ENCODE peak calls at places on chromosomes 13 and 19, in six cellular contexts. Z is IMR-90, Q is endothelial cell, G is psoas muscle, I is neural progenitor cell, W is dorsolateral prefrontal cortex. N is an unnamed sample.

GRCh38 chr19:57099199-57099661 is 20.6 kb upstream of the USP29 start:
- DNase-seq in W (peak), G (peak), Z (peak), Q (peak), I (peak), N (no peak)

GRCh38 chr19:45866400-45867176 is 2.5 kb downstream of the FOXA3 start:
- DNase-seq in W (no peak), Q (no peak), Z (no peak), G (no peak), I (no peak), N (no peak)

GRCh38 chr19:13083627-13084026 is 19.0 kb downstream of the LYL1 start:
- DNase-seq in Q (no peak), I (no peak), Z (no peak), W (peak), G (no peak), N (no peak)

GRCh38 chr19:48853483-48853882 is 14.9 kb downstream of the PLEKHA4 start:
- DNase-seq in W (no peak), G (no peak), Q (no peak), I (no peak), Z (no peak), N (no peak)

GRCh38 chr19:49150944-49151243 is 4.3 kb downstream of the HRC start:
- DNase-seq in Z (no peak), G (no peak), Q (no peak), I (no peak), W (no peak), N (no peak)

GRCh38 chr13:38766799-38767198 is 79.9 kb downstream of the FREM2 start:
- DNase-seq in Q (no peak), Z (no peak), I (no peak), G (no peak), W (no peak), N (no peak)

GRCh38 chr19:40806385-40807146 is 7.6 kb downstream of the EGLN2 start:
- DNase-seq in G (peak), Q (peak), Z (peak), I (peak), W (peak), N (peak)

GRCh38 chr13:27199691-27200090 is 28.1 kb upstream of the USP12 start:
- DNase-seq in W (no peak), Z (no peak), Q (no peak), I (no peak), G (no peak), N (no peak)

GRCh38 chr19:35290381-35291135 is 1.4 kb upstream of the MAG start:
- DNase-seq in Q (no peak), W (peak), Z (no peak), I (no peak), G (no peak), N (no peak)

GRCh38 chr13:110164706-110165105 is 142.3 kb downstream of the COL4A1 start:
- DNase-seq in I (no peak), Q (no peak), W (no peak), G (no peak), Z (no peak), N (no peak)

GRCh38 chr13:101416181-101417042 is at the start of gene NALCN:
- DNase-seq in Z (no peak), G (peak), I (peak), Q (peak), W (peak), N (peak)

GRCh38 chr13:73429691-73430090 is 370.9 kb downstream of the KLF5 start:
- DNase-seq in G (no peak), I (no peak), Z (peak), W (no peak), Q (no peak), N (no peak)

GRCh38 chr19:56942749-56943148 is 102.2 kb upstream of the PEG3 start:
- DNase-seq in Z (no peak), Q (peak), G (peak), I (peak), W (no peak), N (peak)

GRCh38 chr13:29484796-29485195 is 110.7 kb downstream of the SLC7A1 start:
- DNase-seq in W (no peak), Q (no peak), I (no peak), G (no peak), Z (no peak), N (no peak)

GRCh38 chr19:18847516-18848463 is 16.0 kb downstream of the UPF1 start:
- DNase-seq in I (no peak), W (no peak), G (peak), Z (no peak), Q (no peak), N (no peak)

GRCh38 chr13:71290963-71291937 is 575.8 kb downstream of the DACH1 start:
- DNase-seq in I (no peak), Q (no peak), G (no peak), W (no peak), Z (peak), N (no peak)

GRCh38 chr13:71285700-71286099 is 581.3 kb downstream of the DACH1 start:
- DNase-seq in Q (no peak), I (peak), W (no peak), Z (no peak), G (no peak), N (no peak)
- TF ChIP-seq CTCF in Q (no peak), I (peak), W (no peak), Z (no peak), G (no peak), N (no peak)

DNA sequence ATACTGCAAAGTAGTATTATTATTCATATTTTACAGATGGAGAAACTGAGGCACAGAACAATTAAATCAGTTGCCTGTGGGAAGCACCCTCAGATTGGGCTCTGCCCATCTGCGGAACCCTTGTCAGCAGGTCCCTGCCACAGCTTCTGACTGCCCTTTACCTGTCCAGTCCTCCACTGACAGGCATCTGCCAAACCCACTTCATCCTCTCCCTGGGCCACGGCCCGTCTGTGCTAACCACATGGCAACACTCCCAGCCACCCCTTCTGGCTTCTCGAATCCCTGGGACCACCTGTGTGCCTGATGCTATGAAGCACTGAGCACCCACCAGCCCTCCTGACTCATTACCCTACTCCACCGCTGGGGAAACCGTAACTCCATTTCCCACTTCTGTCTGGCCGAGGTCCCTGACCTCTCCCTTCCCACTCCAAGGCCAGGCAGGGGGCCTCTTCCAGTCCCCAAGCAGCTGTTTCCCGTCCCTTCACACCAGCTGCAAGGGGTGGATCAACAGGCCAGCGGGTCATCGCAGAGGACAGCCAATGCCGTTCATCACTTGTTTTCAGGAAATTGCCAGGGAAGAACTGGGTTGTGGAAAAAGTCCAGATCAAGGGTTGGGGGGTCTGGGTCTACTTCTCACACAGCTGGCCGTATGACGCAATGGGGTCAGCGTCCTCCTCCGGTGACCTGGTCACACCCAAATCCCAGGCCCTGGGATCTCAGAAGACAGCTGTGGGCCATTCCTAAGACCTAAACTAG is 2.5 kb downstream of the KANK3 start:
- DNase-seq in I (peak), Q (peak), W (no peak), Z (no peak), G (peak), N (no peak)
- TF ChIP-seq CTCF in I (peak), Q (no peak), W (no peak), Z (peak), G (no peak), N (no peak)

GRCh38 chr19:5891938-5892771 is 11.4 kb downstream of the NDUFA11 start:
- DNase-seq in W (no peak), Q (peak), G (no peak), I (peak), Z (peak), N (no peak)
- TF ChIP-seq CTCF in W (peak), Q (peak), G (peak), I (peak), Z (peak), N (peak)

DNA sequence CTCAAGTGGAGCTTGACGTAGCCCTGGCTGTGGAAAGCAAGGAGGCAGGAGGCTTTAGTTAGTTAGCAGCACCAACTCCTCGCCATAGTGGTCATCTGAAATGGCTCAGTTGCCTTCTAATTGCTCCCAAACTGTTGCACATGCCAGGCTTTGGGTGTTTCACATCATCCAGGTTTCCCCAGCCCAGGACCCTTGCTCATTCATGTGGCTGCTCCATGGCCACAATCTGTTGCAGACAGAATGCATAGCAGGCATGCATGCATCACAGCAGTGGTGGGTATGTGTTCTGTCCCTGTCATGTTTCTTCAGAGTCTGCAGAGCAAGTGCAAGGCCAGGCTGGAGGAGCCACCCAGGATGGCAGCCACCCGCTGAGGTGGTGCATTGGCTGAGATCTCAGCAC is 407.6 kb downstream of the TSHZ3 start:
- DNase-seq in Q (no peak), Z (no peak), G (no peak), W (no peak), I (no peak), N (no peak)
- TF ChIP-seq CTCF in Q (no peak), Z (no peak), G (no peak), W (no peak), I (no peak), N (no peak)

GRCh38 chr19:54477650-54478049 is 4.6 kb upstream of the CDC42EP5 start:
- DNase-seq in G (no peak), I (no peak), Q (no peak), Z (no peak), W (no peak), N (no peak)
- TF ChIP-seq CTCF in G (no peak), I (peak), Q (no peak), Z (peak), W (no peak), N (no peak)

DNA sequence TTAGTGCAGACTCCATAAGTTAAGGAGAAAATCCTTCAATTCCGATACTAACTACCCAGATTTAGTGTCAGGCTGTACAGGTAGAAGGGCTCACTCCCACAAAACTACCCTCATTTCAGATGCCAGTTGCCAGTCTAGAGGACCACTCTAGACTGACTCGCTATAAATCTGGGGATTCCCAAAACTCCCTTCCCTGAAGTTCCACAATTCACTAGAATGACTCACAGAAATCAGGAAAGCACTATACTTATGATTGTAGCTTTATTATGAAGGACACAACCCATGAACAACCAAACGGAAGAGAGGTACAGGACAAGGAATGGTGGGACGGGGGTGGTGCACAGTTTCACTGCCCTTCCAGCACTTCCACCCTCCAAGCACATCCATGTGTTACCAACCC is 321.2 kb downstream of the DIAPH3 start:
- DNase-seq in Q (no peak), G (no peak), W (no peak), Z (peak), I (no peak), N (no peak)
- TF ChIP-seq CTCF in Q (no peak), G (no peak), W (no peak), Z (no peak), I (no peak), N (no peak)

DNA sequence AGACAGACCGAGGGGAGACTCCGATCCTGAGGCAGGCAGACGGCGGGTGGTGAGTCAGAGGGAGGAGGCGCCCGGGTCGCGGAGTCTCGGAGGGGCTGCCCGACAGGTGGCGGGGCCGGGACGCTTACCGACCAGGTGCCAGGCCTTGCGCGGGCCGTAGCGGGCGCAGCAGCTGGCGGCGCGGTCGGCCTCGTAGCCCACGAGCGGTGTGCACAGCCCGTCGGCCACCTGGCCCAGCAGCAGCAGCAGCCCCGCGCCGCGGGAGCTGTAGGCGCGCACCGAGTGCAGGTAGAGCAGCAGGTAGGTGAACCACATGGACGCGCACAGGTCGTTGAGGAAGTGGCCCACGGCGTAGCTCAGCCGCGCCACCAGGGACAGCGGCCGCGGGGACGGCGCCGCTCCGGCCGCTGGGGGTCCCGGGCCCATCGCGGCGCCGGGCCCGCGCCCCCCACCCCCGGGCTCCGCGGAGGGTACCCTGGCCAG is 367 bp downstream of the MFSD12 start:
- DNase-seq in G (peak), W (no peak), Z (peak), Q (no peak), I (peak), N (no peak)
- TF ChIP-seq CTCF in G (no peak), W (no peak), Z (no peak), Q (no peak), I (no peak), N (no peak)

N was measured in mesothelial cell of epicardium.